ENCODE peak calls at places on chromosomes 11 and 22, in four cellular contexts. R, F, P and B are unnamed samples.

GRCh38 chr11:123193742-123194141 is 1.3 kb downstream of the CLMP start:
- DNase-seq in R (no peak), F (no peak), P (no peak), B (no peak)

GRCh38 chr22:39253427-39254070 is 8.8 kb upstream of the PDGFB start:
- DNase-seq in R (no peak), F (no peak), P (peak; percentile 51), B (no peak)

GRCh38 chr22:25062378-25063095 is 110.0 kb downstream of the KIAA1671 start:
- DNase-seq in R (peak; percentile 34), F (peak; percentile 40), P (no peak), B (peak; percentile 46)

GRCh38 chr11:35629914-35630313 is 11.7 kb downstream of the FJX1 start:
- DNase-seq in R (no peak), F (no peak), P (peak; percentile 99), B (no peak)

GRCh38 chr11:121636341-121637176 is 183.8 kb upstream of the SORL1-AS1 start:
- DNase-seq in R (no peak), F (no peak), P (no peak), B (no peak)

GRCh38 chr11:111205622-111206385 is 39.7 kb upstream of the POU2AF2 start:
- DNase-seq in R (no peak), F (no peak), P (no peak), B (no peak)

GRCh38 chr11:6333112-6333511 is 12.8 kb upstream of the CAVIN3 start:
- DNase-seq in R (no peak), F (no peak), P (no peak), B (no peak)

GRCh38 chr11:112320668-112321067 is 60.0 kb upstream of the PLET1 start:
- DNase-seq in R (no peak), F (no peak), P (peak; percentile 77), B (no peak)

GRCh38 chr11:32178692-32179091 is 87.8 kb downstream of the RCN1 start:
- DNase-seq in R (no peak), F (no peak), P (no peak), B (no peak)

GRCh38 chr11:114348200-114349191 is 51.8 kb downstream of the C11orf71 start:
- DNase-seq in R (no peak), F (no peak), P (peak; percentile 46), B (no peak)

GRCh38 chr11:86577663-86578636 is 94.5 kb downstream of the ME3 start:
- DNase-seq in R (no peak), F (no peak), P (no peak), B (no peak)

GRCh38 chr11:38667359-38667758 is 2069.3 kb upstream of the RAG2 start:
- DNase-seq in R (no peak), F (no peak), P (no peak), B (no peak)

GRCh38 chr11:123573291-123573690 is 81.1 kb downstream of the SCN3B start:
- DNase-seq in R (no peak), F (no peak), P (no peak), B (no peak)

GRCh38 chr11:13868710-13869403 is 93.7 kb upstream of the SPON1 start:
- DNase-seq in R (no peak), F (no peak), P (no peak), B (no peak)

GRCh38 chr11:68904458-68904847 is 762 bp downstream of the IGHMBP2 start:
- DNase-seq in R (no peak), F (no peak), P (no peak), B (peak; percentile 5)